ENCODE peak calls at places on chromosomes 13 and 19, in seven cellular contexts. Y is WERI-Rb-1, X is aorta, R is left lung, Z is substantia nigra, E is AG04450, U is cardiac muscle cell. Q is an unnamed sample.

GRCh38 chr19:38287604-38288003 is 16.4 kb upstream of the C19orf33 start:
- DNase-seq in R (no peak), U (no peak), X (no peak), Z (peak), Y (no peak), E (no peak), Q (no peak)

GRCh38 chr19:55580628-55581144 is at the start of gene ZNF579:
- DNase-seq in X (peak), R (peak), Y (peak), Z (peak), U (peak), E (peak), Q (peak)

GRCh38 chr19:58229255-58229639 is 533 bp downstream of the ZNF544 start:
- DNase-seq in Z (peak), U (peak), Y (peak), X (no peak), E (no peak), R (no peak), Q (peak)

GRCh38 chr19:1026189-1027019 is at the start of gene CNN2:
- DNase-seq in E (no peak), R (peak), U (peak), Y (peak), Z (peak), X (peak), Q (peak)

GRCh38 chr13:34358811-34359513 is 541.0 kb downstream of the RFC3 start:
- DNase-seq in Z (no peak), E (peak), Y (no peak), U (no peak), X (no peak), R (no peak), Q (no peak)

GRCh38 chr13:32323912-32324311 is 8.6 kb downstream of the BRCA2 start:
- DNase-seq in Z (no peak), Y (no peak), U (no peak), E (no peak), R (no peak), X (no peak), Q (no peak)

GRCh38 chr13:41500501-41500900 is 43.2 kb downstream of the RGCC start:
- DNase-seq in X (no peak), E (no peak), Z (no peak), Y (no peak), U (no peak), R (no peak), Q (no peak)

GRCh38 chr13:37136187-37136586 is 30.7 kb upstream of the CSNK1A1L start:
- DNase-seq in R (no peak), X (no peak), E (no peak), Y (no peak), Z (no peak), U (no peak), Q (no peak)

GRCh38 chr19:30204721-30205120 is 167.5 kb upstream of the ZNF536 start:
- DNase-seq in Y (no peak), U (no peak), Z (no peak), R (no peak), E (no peak), X (no peak), Q (no peak)

GRCh38 chr13:97468331-97468730 is 34.4 kb downstream of the RAP2A start:
- DNase-seq in U (no peak), R (no peak), Y (no peak), X (no peak), E (no peak), Z (no peak), Q (no peak)

DNA sequence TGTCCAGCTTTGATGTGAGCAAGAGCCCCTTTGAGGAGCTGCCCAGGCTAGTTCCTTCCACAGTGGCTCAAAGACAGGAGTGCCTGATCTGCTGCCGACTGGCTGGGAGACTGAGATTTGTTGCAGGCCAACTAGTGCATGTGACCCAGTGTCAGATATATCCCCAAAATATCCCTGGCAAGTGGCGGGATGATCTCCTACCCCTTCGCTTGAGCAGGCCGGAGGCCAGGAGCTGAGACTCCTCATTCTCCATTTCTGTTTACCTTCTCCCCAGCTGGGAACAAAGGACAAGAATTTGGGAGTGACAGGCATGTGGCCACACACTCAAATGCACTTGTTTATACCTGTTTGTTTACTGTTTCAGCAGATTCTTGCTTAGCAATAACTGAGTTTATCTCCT is 37.1 kb upstream of the XPO4 start:
- DNase-seq in E (no peak), R (no peak), Y (no peak), U (no peak), X (no peak), Z (no peak), Q (no peak)
- H3K27ac ChIP-seq in E (no peak), R (no peak), Y (no peak), U (peak), X (no peak), Z (no peak), Q (no peak)

GRCh38 chr13:110116072-110116487 is 190.9 kb downstream of the COL4A1 start:
- DNase-seq in E (no peak), Y (peak), Z (no peak), R (peak), U (peak), X (no peak), Q (peak)

GRCh38 chr13:110114351-110114750 is 192.6 kb downstream of the COL4A1 start:
- DNase-seq in E (no peak), Y (no peak), R (no peak), U (no peak), Z (no peak), X (no peak), Q (no peak)

GRCh38 chr13:110110783-110111182 is 196.2 kb downstream of the COL4A1 start:
- DNase-seq in Z (no peak), U (no peak), E (no peak), X (no peak), R (no peak), Y (no peak), Q (no peak)

GRCh38 chr13:110109910-110110309 is 197.0 kb downstream of the COL4A1 start:
- DNase-seq in E (peak), R (peak), Y (peak), X (peak), Z (peak), U (peak), Q (no peak)

DNA sequence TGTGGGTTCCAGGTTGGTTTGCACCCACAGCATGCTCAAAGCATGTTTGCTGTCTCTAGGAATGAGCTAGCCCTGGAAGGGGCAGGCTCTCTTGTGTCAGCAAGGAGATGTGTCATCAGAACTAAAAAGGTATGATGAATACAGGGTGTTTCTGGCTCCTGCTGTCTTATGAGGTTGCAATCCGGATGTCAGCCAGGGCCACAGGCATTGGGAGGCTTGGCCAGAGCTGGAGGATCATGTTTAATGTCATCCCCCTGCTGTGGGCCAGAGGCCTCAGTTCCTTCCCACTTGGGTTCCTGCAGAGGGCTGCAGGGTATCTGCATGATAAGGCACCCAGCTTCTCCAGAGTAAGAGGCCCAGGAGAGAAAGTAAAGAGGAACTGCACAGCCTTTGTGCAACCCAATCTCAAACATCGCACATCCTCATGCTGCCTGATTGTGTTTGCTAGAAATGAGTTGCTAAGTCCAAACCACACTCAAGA is 193.6 kb downstream of the COL4A1 start:
- DNase-seq in R (no peak), Z (no peak), Y (no peak), U (no peak), X (no peak), E (no peak), Q (no peak)
- H3K27ac ChIP-seq in R (no peak), Z (no peak), Y (no peak), U (no peak), X (no peak), E (peak), Q (no peak)

DNA sequence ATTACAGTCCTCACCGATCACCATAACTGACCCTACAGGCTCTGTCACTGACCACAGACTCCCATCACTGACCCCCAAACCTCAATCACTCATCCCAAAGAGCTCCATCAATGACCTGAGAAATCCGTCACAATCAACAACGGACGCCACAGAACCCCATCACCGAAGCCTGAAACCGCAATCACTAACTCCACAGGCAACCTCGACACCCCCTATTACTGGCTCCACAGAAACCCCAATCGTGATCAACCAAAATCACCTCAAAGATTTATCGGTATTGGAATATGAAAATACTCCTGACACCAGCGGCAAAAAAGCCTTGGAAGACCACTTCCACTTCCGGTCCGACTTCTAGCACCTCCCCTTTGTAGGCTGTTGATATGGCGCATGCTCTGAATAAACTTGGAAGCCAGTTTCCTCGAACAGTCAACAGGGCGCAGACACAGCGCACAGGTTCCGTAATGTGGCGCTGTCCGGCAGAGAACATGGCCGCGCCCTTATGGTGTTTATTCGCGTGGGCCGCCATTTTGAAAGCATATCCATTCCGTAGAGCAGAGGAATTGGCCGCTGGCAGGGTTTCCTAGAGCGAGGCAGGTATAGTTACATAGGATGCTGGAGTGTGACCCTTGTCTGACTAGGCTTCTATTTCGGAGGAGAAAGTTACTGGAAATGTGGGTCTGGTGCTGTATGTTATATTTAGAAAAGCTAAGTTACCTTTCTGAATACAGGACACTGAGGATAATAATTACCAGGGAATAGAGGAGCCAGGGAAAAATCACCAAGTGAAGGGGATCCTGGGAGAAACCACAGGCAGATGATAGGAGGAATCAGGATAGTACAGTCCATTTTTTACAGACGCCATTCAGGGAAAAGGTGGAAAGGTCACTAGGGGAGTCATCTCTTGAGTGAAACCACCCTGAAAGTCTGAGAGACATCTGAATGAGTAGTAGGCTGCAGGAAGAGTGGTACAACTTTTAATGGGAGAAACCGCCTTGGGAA is at the start of gene ZNF585A:
- DNase-seq in Z (peak), Y (peak), E (peak), X (peak), U (peak), R (peak), Q (peak)
- H3K27ac ChIP-seq in Z (peak), Y (peak), E (peak), X (peak), U (no peak), R (peak), Q (peak)

DNA sequence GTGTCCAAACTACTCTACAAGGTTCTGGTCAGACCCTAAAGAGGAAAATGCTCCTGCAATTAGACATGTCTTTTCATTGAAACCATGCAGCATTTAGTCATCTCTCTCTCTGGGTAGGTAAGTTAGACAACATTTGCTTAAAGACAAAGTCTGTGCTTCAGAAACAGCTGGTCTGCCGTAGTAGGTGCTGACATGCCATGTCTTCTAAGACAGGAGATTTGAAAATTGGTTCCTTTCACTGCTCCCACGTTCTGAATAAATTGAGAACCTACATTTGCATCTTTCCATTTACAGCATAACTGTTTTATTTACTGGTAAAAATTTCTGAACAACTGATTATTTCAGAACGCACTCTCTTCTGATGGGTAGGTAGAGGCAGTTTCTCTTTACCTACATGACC is 494.0 kb downstream of the EFNB2 start:
- DNase-seq in E (no peak), R (no peak), U (no peak), Z (no peak), X (no peak), Y (no peak), Q (no peak)
- H3K27ac ChIP-seq in E (no peak), R (no peak), U (no peak), Z (no peak), X (no peak), Y (no peak), Q (no peak)

GRCh38 chr19:50974702-50975555 is 5.5 kb upstream of the KLK6 start:
- DNase-seq in X (no peak), U (no peak), E (no peak), Z (no peak), R (no peak), Y (no peak), Q (peak)
- H3K27ac ChIP-seq in X (no peak), U (no peak), E (no peak), Z (no peak), R (no peak), Y (no peak), Q (peak)

GRCh38 chr19:4477034-4477801 is 5.1 kb downstream of the HDGFL2 start:
- DNase-seq in U (no peak), Y (no peak), R (no peak), X (no peak), E (no peak), Z (no peak), Q (no peak)

GRCh38 chr19:4473708-4474503 is 1.8 kb downstream of the HDGFL2 start:
- DNase-seq in E (no peak), Z (no peak), X (no peak), U (no peak), Y (no peak), R (no peak), Q (peak)

GRCh38 chr19:4473011-4473410 is 914 bp downstream of the HDGFL2 start:
- DNase-seq in Z (no peak), X (no peak), Y (no peak), R (no peak), E (no peak), U (no peak), Q (no peak)

GRCh38 chr19:4472174-4472974 is at the start of gene HDGFL2:
- DNase-seq in U (no peak), X (peak), E (no peak), Y (no peak), R (no peak), Z (no peak), Q (no peak)

DNA sequence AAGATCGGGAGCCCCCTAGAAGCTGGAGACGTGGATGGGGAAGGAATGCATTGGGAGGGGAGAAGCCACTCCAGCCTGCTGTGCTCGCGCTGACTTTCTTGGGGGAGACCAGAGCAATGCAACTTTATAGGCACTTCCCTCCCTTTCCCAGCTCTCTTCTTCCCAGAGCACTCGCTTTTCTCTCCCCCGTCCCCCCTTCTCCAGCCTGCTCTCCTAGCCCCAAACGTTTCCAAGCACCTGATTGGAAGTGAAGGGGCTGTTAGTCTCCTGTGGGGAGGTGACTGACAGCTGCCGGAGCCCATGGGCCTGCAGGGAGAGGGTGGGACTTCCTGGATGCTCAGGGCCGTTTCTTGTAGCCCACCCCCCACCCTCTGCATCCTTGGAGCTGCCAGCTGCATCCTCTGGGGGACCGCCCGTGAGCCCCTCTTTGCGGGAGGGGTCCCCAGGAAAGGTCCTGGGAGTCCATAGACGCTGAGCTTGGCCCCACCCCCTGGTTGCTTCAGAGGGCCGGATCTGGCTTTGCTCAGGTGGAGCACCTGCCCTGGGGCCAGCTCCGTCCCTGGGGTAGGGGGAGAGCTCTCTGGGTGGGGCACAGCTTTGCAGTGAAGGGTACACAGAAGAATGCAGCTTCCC is 2.5 kb downstream of the HDGFL2 start:
- DNase-seq in U (peak), E (no peak), R (no peak), Z (peak), Y (peak), X (no peak), Q (peak)
- H3K27ac ChIP-seq in U (peak), E (peak), R (no peak), Z (peak), Y (no peak), X (no peak), Q (no peak)

GRCh38 chr19:4521170-4521887 is 3.0 kb upstream of the PLIN4 start:
- DNase-seq in X (no peak), R (no peak), E (no peak), Z (no peak), U (no peak), Y (no peak), Q (no peak)
- H3K27ac ChIP-seq in X (no peak), R (no peak), E (no peak), Z (no peak), U (no peak), Y (no peak), Q (no peak)

GRCh38 chr13:110125613-110126272 is 181.2 kb downstream of the COL4A1 start:
- DNase-seq in R (no peak), Z (no peak), U (no peak), X (no peak), Y (no peak), E (no peak), Q (no peak)

GRCh38 chr13:110128546-110128945 is 178.4 kb downstream of the COL4A1 start:
- DNase-seq in R (no peak), U (no peak), Z (no peak), Y (no peak), E (no peak), X (no peak), Q (no peak)

GRCh38 chr13:110125157-110125556 is 181.8 kb downstream of the COL4A1 start:
- DNase-seq in U (no peak), Y (no peak), E (no peak), X (no peak), R (no peak), Z (no peak), Q (no peak)

GRCh38 chr13:110127986-110128511 is 178.9 kb downstream of the COL4A1 start:
- DNase-seq in X (no peak), Z (no peak), E (no peak), R (no peak), Y (no peak), U (no peak), Q (no peak)

GRCh38 chr13:110126391-110126961 is 180.5 kb downstream of the COL4A1 start:
- DNase-seq in Y (no peak), X (no peak), U (peak), R (no peak), Z (no peak), E (peak), Q (peak)
- H3K27ac ChIP-seq in Y (no peak), X (peak), U (peak), R (peak), Z (peak), E (peak), Q (peak)

DNA sequence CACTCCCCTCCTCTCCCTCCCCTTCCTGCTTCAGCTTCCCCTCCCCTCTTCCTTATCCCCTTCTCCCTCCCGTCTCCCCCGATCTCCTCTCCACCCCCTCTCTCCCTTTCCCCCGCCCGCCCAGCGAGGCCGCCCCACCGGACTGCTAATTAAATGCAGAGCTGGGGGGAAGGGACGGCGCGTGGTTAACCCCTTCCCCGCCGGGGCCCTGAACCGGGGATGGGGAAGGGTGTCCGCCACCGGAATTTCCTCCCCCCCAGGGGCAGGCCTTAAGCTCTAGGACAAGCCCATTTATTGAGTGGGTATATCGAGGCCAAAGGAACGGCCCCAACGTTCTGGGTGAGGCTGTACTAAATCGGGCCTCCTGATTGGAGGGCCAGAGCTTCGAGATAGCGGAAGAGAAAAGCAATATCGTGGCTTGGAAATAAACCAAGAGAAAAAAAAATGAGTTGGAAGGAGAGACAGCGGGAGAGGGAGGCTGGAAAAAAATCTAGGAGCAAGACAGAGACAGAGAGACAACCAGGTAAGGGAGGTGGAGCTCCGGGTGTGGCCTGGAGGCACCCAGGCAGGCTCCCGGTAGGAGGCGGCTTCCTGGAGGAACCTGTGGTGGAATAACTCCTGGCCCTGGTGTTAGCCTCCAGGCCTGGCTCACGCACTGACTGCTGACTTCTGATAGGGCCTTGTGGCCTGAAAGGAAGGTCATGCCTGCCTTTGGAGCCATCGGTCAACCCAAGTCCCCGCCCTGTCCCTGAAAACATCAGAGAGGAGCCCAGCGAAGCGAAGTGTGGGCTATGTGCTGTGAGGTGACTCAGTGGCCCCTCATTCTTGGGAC is 11.6 kb upstream of the JUND start:
- DNase-seq in U (peak), Z (peak), Y (peak), X (peak), E (no peak), R (peak), Q (peak)
- H3K27ac ChIP-seq in U (peak), Z (peak), Y (peak), X (peak), E (peak), R (peak), Q (peak)

Q was measured in thyroid gland.